ENCODE peak calls at places on chromosomes 11 and 22, in six cellular contexts. One of them, this sample, is unnamed.
A peak's percentile ranks its signal among the peaks of the same experiment; 100 is the strongest.

GRCh38 chr11:47756208-47756607 is 10.9 kb downstream of the FNBP4 start:
- DNase-seq in heart right ventricle: no peak
- DNase-seq in right atrium auricular region: no peak
- DNase-seq in kidney epithelial cell: no peak
- DNase-seq in A549: no peak
- DNase-seq in fibroblast of mammary gland: no peak
- DNase-seq in this sample: no peak

GRCh38 chr11:19394525-19395016 is 153.8 kb upstream of the E2F8 start:
- DNase-seq in right atrium auricular region: peak; percentile 38
- DNase-seq in heart right ventricle: no peak
- DNase-seq in kidney epithelial cell: no peak
- DNase-seq in fibroblast of mammary gland: no peak
- DNase-seq in A549: no peak
- DNase-seq in this sample: no peak

GRCh38 chr11:12689029-12689755 is 15.0 kb downstream of the TEAD1 start:
- DNase-seq in fibroblast of mammary gland: peak; percentile 59
- DNase-seq in kidney epithelial cell: no peak
- DNase-seq in heart right ventricle: no peak
- DNase-seq in right atrium auricular region: no peak
- DNase-seq in A549: no peak
- DNase-seq in this sample: no peak

GRCh38 chr11:47524200-47524874 is 28.6 kb downstream of the CELF1 start:
- DNase-seq in right atrium auricular region: peak; percentile 56
- DNase-seq in heart right ventricle: peak; percentile 25
- DNase-seq in kidney epithelial cell: no peak
- DNase-seq in A549: no peak
- DNase-seq in fibroblast of mammary gland: peak; percentile 34
- DNase-seq in this sample: no peak

GRCh38 chr11:134521001-134521400 is 109.0 kb upstream of the B3GAT1 start:
- DNase-seq in right atrium auricular region: no peak
- DNase-seq in heart right ventricle: no peak
- DNase-seq in kidney epithelial cell: no peak
- DNase-seq in A549: no peak
- DNase-seq in fibroblast of mammary gland: no peak
- DNase-seq in this sample: no peak

GRCh38 chr11:130340671-130341319 is 26.1 kb upstream of the ZBTB44 start:
- DNase-seq in fibroblast of mammary gland: peak; percentile 31
- DNase-seq in right atrium auricular region: no peak
- DNase-seq in A549: no peak
- DNase-seq in kidney epithelial cell: no peak
- DNase-seq in heart right ventricle: no peak
- DNase-seq in this sample: no peak

GRCh38 chr22:36806824-36807223 is 10.0 kb downstream of the PVALB start:
- DNase-seq in A549: no peak
- DNase-seq in kidney epithelial cell: no peak
- DNase-seq in heart right ventricle: no peak
- DNase-seq in right atrium auricular region: no peak
- DNase-seq in fibroblast of mammary gland: no peak
- DNase-seq in this sample: no peak

GRCh38 chr11:17552041-17552355 is 4.9 kb downstream of the OTOG start:
- DNase-seq in right atrium auricular region: no peak
- DNase-seq in heart right ventricle: no peak
- DNase-seq in kidney epithelial cell: no peak
- DNase-seq in A549: no peak
- DNase-seq in fibroblast of mammary gland: no peak
- DNase-seq in this sample: no peak

GRCh38 chr11:59221438-59221837 is 8.7 kb upstream of the MPEG1 start:
- DNase-seq in kidney epithelial cell: no peak
- DNase-seq in A549: no peak
- DNase-seq in heart right ventricle: no peak
- DNase-seq in right atrium auricular region: no peak
- DNase-seq in fibroblast of mammary gland: peak; percentile 90
- DNase-seq in this sample: no peak

GRCh38 chr11:110921742-110922200 is 209.5 kb upstream of the ARHGAP20 start:
- DNase-seq in kidney epithelial cell: peak; percentile 28
- DNase-seq in heart right ventricle: no peak
- DNase-seq in right atrium auricular region: no peak
- DNase-seq in A549: no peak
- DNase-seq in fibroblast of mammary gland: peak; percentile 51
- DNase-seq in this sample: no peak

GRCh38 chr11:107669156-107669740 is 42.6 kb downstream of the SLN start:
- DNase-seq in heart right ventricle: no peak
- DNase-seq in kidney epithelial cell: no peak
- DNase-seq in right atrium auricular region: no peak
- DNase-seq in fibroblast of mammary gland: no peak
- DNase-seq in A549: no peak
- DNase-seq in this sample: no peak

GRCh38 chr22:39017596-39018365 is 3.1 kb upstream of the APOBEC3D start:
- DNase-seq in heart right ventricle: no peak
- DNase-seq in right atrium auricular region: no peak
- DNase-seq in fibroblast of mammary gland: no peak
- DNase-seq in kidney epithelial cell: no peak
- DNase-seq in A549: no peak
- DNase-seq in this sample: no peak

GRCh38 chr11:134475951-134476350 is 63.9 kb upstream of the B3GAT1 start:
- DNase-seq in A549: no peak
- DNase-seq in fibroblast of mammary gland: no peak
- DNase-seq in kidney epithelial cell: no peak
- DNase-seq in heart right ventricle: no peak
- DNase-seq in right atrium auricular region: no peak
- DNase-seq in this sample: no peak

DNA sequence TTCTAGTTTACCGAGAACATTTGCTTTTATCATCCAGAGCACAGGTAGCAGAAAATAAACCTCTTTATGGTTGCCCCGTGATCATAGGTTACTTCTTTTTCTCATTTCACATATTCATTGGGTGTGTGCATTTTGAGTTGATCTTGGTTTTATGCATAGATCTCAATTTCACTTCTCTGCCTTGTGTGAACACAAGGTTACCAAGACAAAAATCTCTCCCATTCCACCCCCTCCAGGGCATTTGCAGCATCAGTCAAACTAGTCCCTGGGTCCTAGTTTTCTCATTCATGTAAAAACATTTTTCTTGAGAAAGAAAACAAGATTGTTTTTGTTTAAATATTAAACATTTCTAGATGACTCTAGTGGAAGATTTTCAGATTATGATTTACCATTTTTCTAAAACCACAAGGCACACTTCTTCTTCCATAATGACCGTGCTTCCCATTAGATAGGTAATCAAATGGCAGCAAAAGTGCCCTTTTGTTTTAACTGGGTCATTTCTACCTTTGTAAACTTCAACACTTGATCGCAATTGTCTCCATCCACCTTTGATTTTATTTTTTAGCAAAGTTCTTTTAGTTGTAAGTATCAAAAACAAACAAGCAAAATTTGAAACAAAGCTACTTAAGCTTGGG is 526.6 kb upstream of the CADM1 start:
- DNase-seq in kidney epithelial cell: no peak
- DNase-seq in heart right ventricle: no peak
- DNase-seq in A549: no peak
- DNase-seq in fibroblast of mammary gland: no peak
- DNase-seq in right atrium auricular region: no peak
- DNase-seq in this sample: no peak
- H3K4me3 ChIP-seq in kidney epithelial cell: no peak overlapping the region
- H3K4me3 ChIP-seq in heart right ventricle: no peak overlapping the region
- H3K4me3 ChIP-seq in A549: no peak overlapping the region
- H3K4me3 ChIP-seq in fibroblast of mammary gland: no peak overlapping the region
- H3K4me3 ChIP-seq in right atrium auricular region: no peak overlapping the region
- H3K4me3 ChIP-seq in this sample: no peak overlapping the region

DNA sequence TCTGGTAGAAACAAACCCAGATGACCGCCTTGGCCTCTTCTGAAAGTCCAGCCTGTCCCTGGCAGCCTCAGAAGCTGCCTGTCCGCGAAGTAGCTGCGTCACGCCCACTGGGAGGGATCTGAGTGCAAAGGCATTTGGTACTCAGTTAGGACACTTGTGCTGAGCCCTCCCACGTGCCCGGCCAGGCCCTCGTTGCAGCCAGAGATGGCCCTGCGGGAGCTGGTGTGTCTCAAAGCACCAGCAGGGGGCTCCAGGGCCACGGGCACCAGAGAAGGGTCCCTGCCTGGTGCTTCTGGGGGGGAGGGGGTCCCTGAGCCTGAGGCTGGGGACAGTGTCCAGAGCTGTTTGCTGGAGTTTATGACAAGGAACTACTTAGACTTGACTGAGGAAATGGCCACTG is 5.8 kb downstream of the SELENOO start:
- DNase-seq in A549: no peak
- DNase-seq in fibroblast of mammary gland: peak; percentile 76
- DNase-seq in kidney epithelial cell: no peak
- DNase-seq in right atrium auricular region: peak; percentile 87
- DNase-seq in heart right ventricle: peak; percentile 73
- DNase-seq in this sample: peak; percentile 21
- TF ChIP-seq CTCF in A549: peak; percentile 10
- TF ChIP-seq CTCF in fibroblast of mammary gland: peak; percentile 47
- TF ChIP-seq CTCF in kidney epithelial cell: peak; percentile 52
- TF ChIP-seq CTCF in right atrium auricular region: no peak
- TF ChIP-seq CTCF in heart right ventricle: peak; percentile 56
- TF ChIP-seq CTCF in this sample: peak; percentile 67

DNA sequence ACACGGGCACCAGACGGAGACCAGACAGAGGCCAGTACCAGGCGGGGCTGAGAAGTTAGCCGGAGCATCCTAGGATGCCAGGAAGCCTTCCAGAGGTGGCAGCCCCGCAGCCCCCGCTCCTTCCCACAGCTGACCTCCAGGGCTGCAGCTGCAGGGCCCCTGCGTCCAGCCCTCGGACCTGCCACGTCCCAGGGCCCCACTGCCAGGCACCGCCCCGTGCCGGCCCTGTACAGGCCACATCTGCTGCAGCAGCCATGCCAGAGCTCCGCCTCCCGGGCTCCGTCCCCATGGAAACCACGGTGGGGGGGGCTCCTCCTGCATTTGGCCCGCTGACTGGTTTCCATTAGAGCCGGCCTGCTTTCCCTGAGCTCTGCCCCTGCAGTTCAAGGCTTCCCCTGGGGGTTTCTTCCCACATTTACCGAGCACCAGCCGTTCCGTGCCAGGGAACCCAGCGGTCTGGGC is 62.5 kb upstream of the PPARA start:
- DNase-seq in heart right ventricle: peak; percentile 93
- DNase-seq in right atrium auricular region: peak; percentile 96
- DNase-seq in kidney epithelial cell: no peak
- DNase-seq in A549: no peak
- DNase-seq in fibroblast of mammary gland: peak; percentile 93
- DNase-seq in this sample: peak; percentile 77
- H3K4me3 ChIP-seq in heart right ventricle: peak overlapping the region; percentile 32
- H3K4me3 ChIP-seq in right atrium auricular region: peak overlapping the region; percentile 35
- H3K4me3 ChIP-seq in kidney epithelial cell: no peak overlapping the region
- H3K4me3 ChIP-seq in A549: peak overlapping the region; percentile 52
- H3K4me3 ChIP-seq in fibroblast of mammary gland: peak overlapping the region; percentile 94
- H3K4me3 ChIP-seq in this sample: peak overlapping the region; percentile 69

GRCh38 chr11:3115321-3115720 is 49.8 kb downstream of the OSBPL5 start:
- DNase-seq in heart right ventricle: no peak
- DNase-seq in fibroblast of mammary gland: peak; percentile 61
- DNase-seq in right atrium auricular region: no peak
- DNase-seq in A549: no peak
- DNase-seq in kidney epithelial cell: no peak
- DNase-seq in this sample: no peak

GRCh38 chr11:3108183-3108721 is 51.0 kb upstream of the CARS1 start:
- DNase-seq in fibroblast of mammary gland: no peak
- DNase-seq in A549: no peak
- DNase-seq in heart right ventricle: no peak
- DNase-seq in kidney epithelial cell: no peak
- DNase-seq in right atrium auricular region: no peak
- DNase-seq in this sample: no peak

GRCh38 chr11:3109434-3109833 is 52.2 kb upstream of the CARS1 start:
- DNase-seq in fibroblast of mammary gland: no peak
- DNase-seq in right atrium auricular region: no peak
- DNase-seq in A549: no peak
- DNase-seq in heart right ventricle: no peak
- DNase-seq in kidney epithelial cell: no peak
- DNase-seq in this sample: no peak

GRCh38 chr11:3109921-3110706 is 52.9 kb upstream of the CARS1 start:
- DNase-seq in fibroblast of mammary gland: peak; percentile 46
- DNase-seq in heart right ventricle: peak; percentile 45
- DNase-seq in A549: peak; percentile 60
- DNase-seq in kidney epithelial cell: no peak
- DNase-seq in right atrium auricular region: no peak
- DNase-seq in this sample: no peak

DNA sequence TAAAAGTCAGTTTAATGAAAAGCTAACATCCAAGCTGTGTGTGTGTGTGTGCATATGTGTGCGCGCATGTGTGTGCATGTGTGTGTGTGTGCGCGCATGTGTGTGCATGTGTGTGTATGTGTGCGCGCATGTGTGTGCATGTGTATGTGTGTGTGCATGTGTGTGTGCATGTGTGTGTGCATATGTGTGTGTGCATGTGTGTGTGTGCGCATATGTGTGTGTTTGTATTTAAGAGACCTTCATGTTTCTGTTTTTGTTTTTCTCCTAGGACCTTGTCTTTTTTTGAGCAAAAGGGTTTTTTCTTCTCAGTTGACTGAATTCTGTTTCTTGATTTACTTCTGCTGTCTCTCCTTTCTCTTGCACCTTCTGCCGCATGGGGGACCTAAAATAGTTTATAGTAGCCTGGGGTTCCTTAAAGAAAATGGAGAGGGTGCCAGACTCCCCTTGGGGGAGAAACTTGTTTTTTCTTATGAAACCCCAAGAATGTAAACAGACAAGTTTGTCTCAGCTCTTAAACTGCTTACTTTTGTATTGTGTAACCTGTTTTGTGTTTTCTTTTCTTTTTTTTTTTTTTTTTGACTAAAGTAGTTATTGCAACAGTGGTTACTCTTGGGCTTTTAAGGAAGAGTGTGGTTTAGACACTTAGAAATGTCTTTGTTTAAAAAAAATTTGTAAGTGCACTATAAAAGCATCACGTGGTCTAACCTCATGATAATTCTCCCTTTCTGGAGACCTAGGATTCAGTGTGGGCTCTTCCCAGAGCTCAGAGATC is 53.0 kb downstream of the OSBPL5 start:
- DNase-seq in right atrium auricular region: no peak
- DNase-seq in heart right ventricle: no peak
- DNase-seq in kidney epithelial cell: no peak
- DNase-seq in A549: no peak
- DNase-seq in fibroblast of mammary gland: peak; percentile 44
- DNase-seq in this sample: no peak
- TF ChIP-seq CTCF in right atrium auricular region: no peak
- TF ChIP-seq CTCF in heart right ventricle: no peak
- TF ChIP-seq CTCF in kidney epithelial cell: no peak
- TF ChIP-seq CTCF in A549: no peak
- TF ChIP-seq CTCF in fibroblast of mammary gland: no peak
- TF ChIP-seq CTCF in this sample: no peak

DNA sequence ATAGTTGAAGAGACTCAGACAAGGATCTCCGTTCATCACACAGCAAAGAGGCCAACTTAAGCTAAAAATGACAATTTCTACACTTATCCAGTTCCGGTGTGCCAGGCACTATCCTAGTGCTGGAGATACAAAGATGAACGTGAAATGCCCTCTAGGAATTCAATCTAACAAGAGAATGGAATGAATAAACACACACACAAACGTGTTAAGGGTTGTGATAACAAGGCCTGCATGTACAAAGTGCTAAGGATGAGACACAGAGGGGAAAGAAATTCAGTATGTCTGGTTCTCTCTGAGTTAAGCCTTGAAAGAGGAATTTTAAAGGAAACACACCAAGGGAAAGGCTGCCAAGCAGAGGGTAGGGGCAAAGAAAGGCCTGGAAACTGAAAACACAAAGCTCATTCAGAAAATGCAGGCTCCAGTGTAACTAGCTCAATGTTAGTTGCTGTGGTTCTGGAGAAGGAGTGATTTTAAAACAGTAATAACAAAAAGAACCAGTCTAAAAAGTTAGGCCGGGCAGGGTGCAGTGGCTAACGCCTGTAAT is 4.2 kb downstream of the CHKA start:
- DNase-seq in kidney epithelial cell: no peak
- DNase-seq in heart right ventricle: no peak
- DNase-seq in fibroblast of mammary gland: no peak
- DNase-seq in A549: no peak
- DNase-seq in right atrium auricular region: no peak
- DNase-seq in this sample: no peak
- H3K4me3 ChIP-seq in kidney epithelial cell: no peak overlapping the region
- H3K4me3 ChIP-seq in heart right ventricle: no peak overlapping the region
- H3K4me3 ChIP-seq in fibroblast of mammary gland: no peak overlapping the region
- H3K4me3 ChIP-seq in A549: no peak overlapping the region
- H3K4me3 ChIP-seq in right atrium auricular region: no peak overlapping the region
- H3K4me3 ChIP-seq in this sample: no peak overlapping the region